ENCODE peak calls at places on chromosomes 11 and 22, in seven cellular contexts. X, V, T, Y, R, K and P are unnamed samples.

GRCh38 chr22:42885446-42885845 is 28.4 kb upstream of the ARFGAP3 start:
- DNase-seq in X (no peak), V (no peak), T (no peak), Y (peak; percentile 30), R (no peak), K (no peak), P (no peak)

GRCh38 chr11:5267033-5267563 is 2.6 kb downstream of the HBE1 start:
- DNase-seq in X (no peak), V (no peak), T (no peak), Y (no peak), R (no peak), K (no peak), P (no peak)

GRCh38 chr11:43690929-43691328 is 10.4 kb downstream of the HSD17B12 start:
- DNase-seq in X (peak; percentile 9), V (no peak), T (no peak), Y (no peak), R (no peak), K (no peak), P (no peak)

GRCh38 chr11:35089724-35090505 is 49.1 kb upstream of the CD44 start:
- DNase-seq in X (peak; percentile 85), V (no peak), T (no peak), Y (no peak), R (peak; percentile 40), K (no peak), P (no peak)

GRCh38 chr11:9527481-9528140 is 45.9 kb upstream of the WEE1 start:
- DNase-seq in X (no peak), V (no peak), T (no peak), Y (peak; percentile 48), R (no peak), K (peak; percentile 94), P (peak; percentile 96)

GRCh38 chr22:30305906-30306628 is 16.8 kb upstream of the CASTOR1 start:
- DNase-seq in X (peak; percentile 58), V (no peak), T (peak; percentile 67), Y (peak; percentile 45), R (no peak), K (no peak), P (no peak)

GRCh38 chr11:693415-693831 is 1.6 kb downstream of the DEAF1 start:
- DNase-seq in X (peak; percentile 21), V (peak; percentile 58), T (no peak), Y (peak; percentile 19), R (no peak), K (no peak), P (peak; percentile 23)

GRCh38 chr11:82089426-82089825 is 644.2 kb downstream of the FAM181B start:
- DNase-seq in X (no peak), V (no peak), T (no peak), Y (no peak), R (no peak), K (no peak), P (no peak)

GRCh38 chr11:76860539-76861475 is at the start of gene ACER3:
- DNase-seq in X (peak; percentile 88), V (peak; percentile 97), T (peak; percentile 92), Y (peak; percentile 91), R (peak; percentile 97), K (peak; percentile 82), P (peak; percentile 96)